ENCODE peak calls at places on chromosomes 4 and X, in six cellular contexts. G, I, M, R, F and Z are unnamed samples. For H3K4me1, the result is how much of the 10 kb centered on the place peaks cover.

GRCh38 chr4:89754531-89754930 is 82.4 kb downstream of the SNCA start:
- DNase-seq in M (no peak), R (no peak), I (no peak), G (no peak), F (no peak), Z (no peak)

GRCh38 chr4:150501019-150501727 is 80.8 kb upstream of the MAB21L2 start:
- DNase-seq in G (no peak), M (no peak), R (no peak), I (no peak), F (no peak), Z (no peak)

GRCh38 chr4:2049811-2050210 is 9.3 kb upstream of the NAT8L start:
- DNase-seq in R (peak), G (no peak), I (no peak), M (no peak), F (no peak), Z (peak)

GRCh38 chrX:21749924-21750323 is 8.0 kb downstream of the SMPX start:
- DNase-seq in F (no peak), I (no peak), R (no peak), M (no peak), G (no peak), Z (no peak)

GRCh38 chr4:86032476-86033022 is 327.3 kb downstream of the MAPK10 start:
- DNase-seq in R (no peak), F (no peak), G (peak), M (no peak), I (peak), Z (no peak)

GRCh38 chrX:135295944-135296305 is 13.4 kb upstream of the ETDC start:
- DNase-seq in F (no peak), M (no peak), G (no peak), R (no peak), I (no peak), Z (no peak)

GRCh38 chr4:5759236-5760075 is 48.5 kb downstream of the EVC start:
- DNase-seq in F (no peak), R (peak), G (no peak), M (no peak), I (no peak), Z (no peak)

GRCh38 chr4:6785572-6785925 is 3.0 kb downstream of the KIAA0232 start:
- DNase-seq in R (no peak), I (no peak), M (no peak), F (no peak), G (no peak), Z (no peak)

GRCh38 chr4:187184513-187184912 is 460.9 kb upstream of the FAT1 start:
- DNase-seq in G (no peak), R (no peak), M (peak), F (no peak), I (no peak), Z (no peak)

GRCh38 chr4:39568805-39569204 is 41.6 kb upstream of the UGDH start:
- DNase-seq in R (no peak), G (no peak), I (no peak), F (no peak), M (no peak), Z (no peak)
- H3K4me3 ChIP-seq in R (no peak), G (no peak), I (no peak), F (peak), M (no peak), Z (no peak)

DNA sequence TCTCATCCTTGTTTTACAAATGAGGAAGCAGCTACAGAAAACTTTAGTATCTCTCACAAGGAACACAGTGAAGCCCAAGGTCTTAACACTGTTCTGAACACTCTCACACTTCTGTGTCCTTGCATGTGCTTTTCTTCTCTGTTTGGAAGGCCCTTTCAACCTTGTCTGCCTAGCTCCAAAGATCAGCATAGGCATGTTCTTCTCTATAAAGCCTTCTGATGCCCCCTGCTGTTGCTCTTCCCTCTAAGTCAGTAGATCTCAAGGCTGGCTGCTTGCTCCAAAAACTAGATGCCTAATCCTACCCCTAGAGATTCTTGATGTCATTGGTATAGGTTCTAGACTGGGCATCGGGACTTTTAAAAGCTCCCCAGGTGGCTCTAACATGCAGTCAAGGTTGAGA is 5.9 kb downstream of the APOO start:
- DNase-seq in M (peak), F (peak), I (no peak), G (peak), R (no peak), Z (no peak)
- H3K4me1 ChIP-seq in M (under half), F (under half), I (under half), G (under half), R (under half), Z (under half)

GRCh38 chrX:10157545-10157944 is 770 bp downstream of the CLCN4 start:
- DNase-seq in M (no peak), F (no peak), G (no peak), R (no peak), I (no peak), Z (no peak)

GRCh38 chrX:10157032-10157341 is 212 bp downstream of the CLCN4 start:
- DNase-seq in M (no peak), I (no peak), R (no peak), F (no peak), G (no peak), Z (no peak)

GRCh38 chrX:10160221-10160620 is 3.4 kb downstream of the CLCN4 start:
- DNase-seq in F (no peak), I (no peak), M (no peak), G (no peak), R (no peak), Z (no peak)

GRCh38 chrX:10159069-10159468 is 2.3 kb downstream of the CLCN4 start:
- DNase-seq in I (no peak), G (no peak), M (no peak), R (no peak), F (no peak), Z (no peak)

DNA sequence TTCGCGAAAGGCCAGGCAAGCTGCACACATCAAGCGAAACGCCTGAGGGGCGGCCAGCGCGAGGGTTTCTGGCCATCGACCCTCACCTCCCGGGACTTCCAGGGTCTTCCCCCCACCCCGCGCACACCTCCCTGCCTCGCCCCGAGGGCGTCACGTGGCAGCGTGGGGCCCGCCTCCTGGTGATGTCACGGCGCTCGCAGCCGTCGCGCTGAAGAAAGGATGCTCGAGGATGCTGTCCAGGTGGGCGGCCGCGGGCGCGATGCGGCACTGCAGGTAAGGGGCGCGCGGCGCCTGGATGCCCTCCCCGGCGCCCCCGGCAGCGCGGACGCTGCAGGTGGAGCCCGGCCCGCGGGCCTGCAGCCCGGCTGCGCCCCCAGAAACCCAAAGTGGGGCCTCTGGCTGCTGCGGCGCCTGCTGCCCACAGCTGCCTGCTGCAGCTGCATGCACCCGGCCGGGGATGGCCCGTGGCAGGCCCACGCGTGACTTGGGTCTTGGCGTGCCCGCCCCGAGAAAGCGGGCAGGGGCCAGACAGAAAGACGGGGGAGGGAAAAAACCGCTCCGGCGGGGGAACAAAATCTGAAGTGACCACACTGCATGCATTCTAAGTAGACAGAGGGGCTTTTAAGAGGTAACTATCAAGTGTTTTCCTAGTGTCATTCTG is 1.6 kb downstream of the CLCN4 start:
- DNase-seq in R (peak), G (no peak), I (peak), F (no peak), M (no peak), Z (no peak)
- H3K4me3 ChIP-seq in R (peak), G (peak), I (peak), F (peak), M (no peak), Z (peak)

DNA sequence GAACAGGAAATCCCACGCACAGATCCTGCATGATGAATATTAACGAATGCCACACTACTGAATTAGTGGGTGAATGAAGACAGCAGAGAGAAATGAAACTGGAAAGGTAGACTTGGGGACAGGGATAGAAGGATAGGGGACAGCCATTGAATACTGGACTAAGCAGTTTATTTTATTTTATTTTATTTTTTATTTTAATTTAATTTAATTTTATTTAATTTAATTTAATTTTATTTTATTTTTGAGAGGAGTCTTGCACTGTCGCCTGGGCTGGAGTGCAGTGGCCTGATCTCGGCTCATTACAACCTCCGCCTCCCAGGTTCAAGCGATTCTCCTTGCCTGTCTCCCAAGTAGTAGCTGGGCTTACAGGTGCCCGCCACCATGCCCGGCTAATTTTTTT is 385.2 kb downstream of the GPAT3 start:
- DNase-seq in R (no peak), I (no peak), F (no peak), G (no peak), M (no peak), Z (no peak)
- H3K4me1 ChIP-seq in R (under half), I (under half), F (under half), G (under half), M (under half), Z (under half)

GRCh38 chr4:8779371-8779988 is 92.2 kb downstream of the HMX1 start:
- DNase-seq in R (no peak), I (no peak), F (no peak), G (no peak), M (no peak), Z (no peak)

GRCh38 chr4:8780086-8780485 is 91.6 kb downstream of the HMX1 start:
- DNase-seq in M (no peak), I (no peak), R (no peak), F (no peak), G (no peak), Z (no peak)

GRCh38 chr4:8782135-8782534 is 89.5 kb downstream of the HMX1 start:
- DNase-seq in M (no peak), G (no peak), F (no peak), I (no peak), R (no peak), Z (no peak)

GRCh38 chr4:8781641-8782040 is 90.0 kb downstream of the HMX1 start:
- DNase-seq in G (no peak), M (no peak), I (no peak), R (no peak), F (no peak), Z (no peak)

GRCh38 chr4:8780596-8781368 is 90.9 kb downstream of the HMX1 start:
- DNase-seq in G (no peak), F (no peak), M (no peak), R (no peak), I (no peak), Z (no peak)
- H3K4me3 ChIP-seq in G (no peak), F (no peak), M (no peak), R (no peak), I (no peak), Z (no peak)

DNA sequence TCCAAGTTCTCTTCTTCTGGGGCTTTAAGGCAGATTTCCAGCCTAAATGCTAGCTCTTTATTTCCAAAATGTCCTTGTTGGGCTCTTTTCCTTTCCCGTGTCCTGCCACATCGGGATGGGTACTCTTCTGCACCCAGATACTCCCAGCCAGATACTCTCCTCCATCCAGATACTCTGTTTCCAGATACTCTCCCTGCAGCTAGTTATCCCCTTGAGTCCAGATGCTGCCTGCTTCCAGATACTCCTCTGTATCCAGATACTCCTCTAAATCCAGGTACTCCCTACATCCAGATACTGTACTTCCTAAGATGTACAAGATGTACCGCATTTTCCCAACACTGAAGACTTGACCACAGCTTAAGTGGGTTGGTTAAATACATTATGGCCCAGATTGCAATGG is 10.5 kb upstream of the XG start:
- DNase-seq in I (no peak), G (no peak), M (no peak), R (no peak), F (no peak), Z (no peak)
- H3K4me1 ChIP-seq in I (under half), G (under half), M (under half), R (under half), F (under half), Z (under half)

DNA sequence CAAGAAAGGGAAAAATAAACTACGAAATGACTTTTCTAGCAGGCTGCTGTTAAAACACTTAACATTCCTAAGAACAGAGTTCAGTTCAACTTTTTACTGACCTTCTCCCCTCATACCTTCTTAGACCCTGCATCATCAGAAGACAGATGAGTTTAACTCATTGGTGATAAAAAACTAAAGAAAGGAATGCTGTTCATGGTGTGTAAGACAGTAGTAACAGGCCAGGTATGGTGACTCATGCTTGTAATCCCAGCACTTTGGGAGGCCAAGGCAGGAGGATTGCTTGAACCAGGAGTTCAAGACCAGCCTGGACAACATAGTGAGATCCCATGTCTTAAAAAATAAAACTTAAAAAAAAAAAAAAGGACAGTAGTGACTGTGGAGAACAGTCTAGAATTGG is 16.2 kb downstream of the RBM47 start:
- DNase-seq in M (no peak), G (no peak), F (no peak), R (no peak), I (no peak), Z (no peak)
- H3K4me3 ChIP-seq in M (no peak), G (no peak), F (no peak), R (no peak), I (no peak), Z (no peak)